ENCODE peak calls at places on chromosome 2, in ten cellular contexts. One of them, this sample, is unnamed.

GRCh38 chr2:109510136-109511028 is 103.4 kb downstream of the SEPTIN10 start:
- DNase-seq in SW 1271: peak; percentile 56
- DNase-seq in GM04503: no peak
- DNase-seq in HS-5: peak; percentile 37
- DNase-seq in foreskin melanocyte: peak; percentile 51
- DNase-seq in activated CD4-positive, CD25-positive, alpha-beta regulatory T cell treated with anti-CD3 and anti-CD28 coated beads, Interleukin-2, amount 50 U/mL, for 72 hours: peak; percentile 76
- DNase-seq in hepatic stellate cell: peak; percentile 91
- DNase-seq in CD8-positive, alpha-beta T cell: peak; percentile 69
- DNase-seq in NCI-H345: peak; percentile 78
- DNase-seq in coronary artery: peak; percentile 85
- DNase-seq in this sample: peak; percentile 87

GRCh38 chr2:238851026-238851425 is 3.1 kb downstream of the TWIST2 start:
- DNase-seq in GM04503: no peak
- DNase-seq in NCI-H345: no peak
- DNase-seq in coronary artery: no peak
- DNase-seq in activated CD4-positive, CD25-positive, alpha-beta regulatory T cell treated with anti-CD3 and anti-CD28 coated beads, Interleukin-2, amount 50 U/mL, for 72 hours: no peak
- DNase-seq in foreskin melanocyte: no peak
- DNase-seq in hepatic stellate cell: no peak
- DNase-seq in HS-5: no peak
- DNase-seq in CD8-positive, alpha-beta T cell: no peak
- DNase-seq in SW 1271: no peak
- DNase-seq in this sample: no peak

GRCh38 chr2:242098445-242099128 is 229.1 kb downstream of the RTP5 start:
- DNase-seq in SW 1271: no peak
- DNase-seq in hepatic stellate cell: no peak
- DNase-seq in coronary artery: no peak
- DNase-seq in NCI-H345: no peak
- DNase-seq in GM04503: no peak
- DNase-seq in HS-5: no peak
- DNase-seq in CD8-positive, alpha-beta T cell: no peak
- DNase-seq in activated CD4-positive, CD25-positive, alpha-beta regulatory T cell treated with anti-CD3 and anti-CD28 coated beads, Interleukin-2, amount 50 U/mL, for 72 hours: no peak
- DNase-seq in foreskin melanocyte: no peak
- DNase-seq in this sample: no peak

GRCh38 chr2:119431155-119431975 is at the start of gene TMEM37:
- DNase-seq in activated CD4-positive, CD25-positive, alpha-beta regulatory T cell treated with anti-CD3 and anti-CD28 coated beads, Interleukin-2, amount 50 U/mL, for 72 hours: no peak
- DNase-seq in HS-5: no peak
- DNase-seq in coronary artery: no peak
- DNase-seq in foreskin melanocyte: no peak
- DNase-seq in SW 1271: no peak
- DNase-seq in GM04503: no peak
- DNase-seq in NCI-H345: peak; percentile 62
- DNase-seq in hepatic stellate cell: peak; percentile 64
- DNase-seq in CD8-positive, alpha-beta T cell: no peak
- DNase-seq in this sample: peak; percentile 78

GRCh38 chr2:9378433-9379371 is 44.6 kb downstream of the ITGB1BP1 start:
- DNase-seq in GM04503: peak; percentile 30
- DNase-seq in NCI-H345: no peak
- DNase-seq in SW 1271: no peak
- DNase-seq in CD8-positive, alpha-beta T cell: no peak
- DNase-seq in activated CD4-positive, CD25-positive, alpha-beta regulatory T cell treated with anti-CD3 and anti-CD28 coated beads, Interleukin-2, amount 50 U/mL, for 72 hours: no peak
- DNase-seq in hepatic stellate cell: peak; percentile 94
- DNase-seq in foreskin melanocyte: no peak
- DNase-seq in HS-5: no peak
- DNase-seq in coronary artery: peak; percentile 84
- DNase-seq in this sample: peak; percentile 86

GRCh38 chr2:9538000-9538507 is 17.6 kb downstream of the ADAM17 start:
- DNase-seq in activated CD4-positive, CD25-positive, alpha-beta regulatory T cell treated with anti-CD3 and anti-CD28 coated beads, Interleukin-2, amount 50 U/mL, for 72 hours: no peak
- DNase-seq in hepatic stellate cell: peak; percentile 60
- DNase-seq in CD8-positive, alpha-beta T cell: no peak
- DNase-seq in SW 1271: no peak
- DNase-seq in foreskin melanocyte: peak; percentile 83
- DNase-seq in coronary artery: no peak
- DNase-seq in GM04503: peak; percentile 97
- DNase-seq in HS-5: no peak
- DNase-seq in NCI-H345: no peak
- DNase-seq in this sample: no peak

GRCh38 chr2:38666578-38666926 is 638 bp downstream of the GALM start:
- DNase-seq in CD8-positive, alpha-beta T cell: no peak
- DNase-seq in activated CD4-positive, CD25-positive, alpha-beta regulatory T cell treated with anti-CD3 and anti-CD28 coated beads, Interleukin-2, amount 50 U/mL, for 72 hours: no peak
- DNase-seq in SW 1271: no peak
- DNase-seq in hepatic stellate cell: peak; percentile 24
- DNase-seq in foreskin melanocyte: peak; percentile 37
- DNase-seq in GM04503: no peak
- DNase-seq in HS-5: no peak
- DNase-seq in NCI-H345: no peak
- DNase-seq in coronary artery: no peak
- DNase-seq in this sample: no peak

GRCh38 chr2:233311241-233311926 is 3.8 kb downstream of the SAG start:
- DNase-seq in foreskin melanocyte: no peak
- DNase-seq in coronary artery: no peak
- DNase-seq in HS-5: no peak
- DNase-seq in GM04503: no peak
- DNase-seq in activated CD4-positive, CD25-positive, alpha-beta regulatory T cell treated with anti-CD3 and anti-CD28 coated beads, Interleukin-2, amount 50 U/mL, for 72 hours: no peak
- DNase-seq in NCI-H345: no peak
- DNase-seq in SW 1271: no peak
- DNase-seq in CD8-positive, alpha-beta T cell: no peak
- DNase-seq in hepatic stellate cell: no peak
- DNase-seq in this sample: no peak

GRCh38 chr2:218291318-218291933 is 877 bp downstream of the TMBIM1 start:
- DNase-seq in NCI-H345: no peak
- DNase-seq in SW 1271: no peak
- DNase-seq in hepatic stellate cell: peak; percentile 66
- DNase-seq in CD8-positive, alpha-beta T cell: no peak
- DNase-seq in HS-5: no peak
- DNase-seq in GM04503: no peak
- DNase-seq in activated CD4-positive, CD25-positive, alpha-beta regulatory T cell treated with anti-CD3 and anti-CD28 coated beads, Interleukin-2, amount 50 U/mL, for 72 hours: no peak
- DNase-seq in coronary artery: no peak
- DNase-seq in foreskin melanocyte: no peak
- DNase-seq in this sample: no peak

This sample was measured in suprapubic skin.